ENCODE peak calls at places on chromosomes 7 and 10, in four cellular contexts. W, B, L and U are unnamed samples.

GRCh38 chr10:125023269-125023668 is 81.3 kb downstream of the ZRANB1 start:
- DNase-seq in W (no peak), B (no peak), L (no peak), U (no peak)

GRCh38 chr7:23287612-23288011 is 11.5 kb upstream of the MALSU1 start:
- DNase-seq in W (no peak), B (no peak), L (no peak), U (no peak)

GRCh38 chr7:141597966-141598365 is 46.8 kb downstream of the AGK start:
- DNase-seq in W (no peak), B (no peak), L (no peak), U (no peak)

GRCh38 chr10:112304460-112304859 is 21.3 kb downstream of the TECTB start:
- DNase-seq in W (no peak), B (peak), L (no peak), U (peak)

GRCh38 chr7:118080947-118081346 is 103.0 kb upstream of the LSM8 start:
- DNase-seq in W (no peak), B (peak), L (peak), U (peak)

GRCh38 chr10:62726142-62726541 is 78.4 kb upstream of the ADO start:
- DNase-seq in W (no peak), B (no peak), L (no peak), U (peak)

GRCh38 chr10:97510686-97511085 is 12.0 kb downstream of the UBTD1 start:
- DNase-seq in W (no peak), B (no peak), L (no peak), U (no peak)

GRCh38 chr7:73906874-73907273 is 45.9 kb downstream of the TMEM270 start:
- DNase-seq in W (no peak), B (no peak), L (no peak), U (no peak)

GRCh38 chr10:3172081-3172445 is 519 bp downstream of the PITRM1 start:
- DNase-seq in W (no peak), B (peak), L (no peak), U (peak)

GRCh38 chr7:120505770-120506169 is 232.8 kb downstream of the KCND2 start:
- DNase-seq in W (no peak), B (no peak), L (no peak), U (no peak)

GRCh38 chr7:71633571-71634008 is 501.6 kb downstream of the GALNT17 start:
- DNase-seq in W (peak), B (peak), L (no peak), U (peak)

GRCh38 chr7:31687024-31687423 is at the start of gene PPP1R17:
- DNase-seq in W (peak), B (no peak), L (peak), U (no peak)

GRCh38 chr10:71228875-71229720 is 16.7 kb downstream of the UNC5B start:
- DNase-seq in W (no peak), B (no peak), L (no peak), U (no peak)

GRCh38 chr10:123249894-123250293 is 95.7 kb downstream of the BUB3 start:
- DNase-seq in W (no peak), B (no peak), L (no peak), U (no peak)

GRCh38 chr7:50317697-50318640 is 13.5 kb downstream of the IKZF1 start:
- DNase-seq in W (no peak), B (no peak), L (no peak), U (no peak)

GRCh38 chr10:63919576-63920279 is 398.5 kb downstream of the REEP3 start:
- DNase-seq in W (no peak), B (no peak), L (no peak), U (peak)

GRCh38 chr7:47516985-47517590 is 64.8 kb downstream of the TNS3 start:
- DNase-seq in W (no peak), B (no peak), L (no peak), U (no peak)

GRCh38 chr10:89602919-89603318 is 42.1 kb downstream of the PANK1 start:
- DNase-seq in W (no peak), B (no peak), L (no peak), U (no peak)

GRCh38 chr7:121578669-121579068 is 182.6 kb upstream of the FAM3C start:
- DNase-seq in W (no peak), B (no peak), L (no peak), U (no peak)

GRCh38 chr10:86942441-86943315 is 14.7 kb downstream of the MMRN2 start:
- DNase-seq in W (no peak), B (no peak), L (peak), U (no peak)

GRCh38 chr10:1119501-1119900 is 63.3 kb downstream of the WDR37 start:
- DNase-seq in W (no peak), B (no peak), L (no peak), U (no peak)

GRCh38 chr10:73359492-73359891 is 828 bp upstream of the CFAP70 start:
- DNase-seq in W (no peak), B (no peak), L (no peak), U (no peak)

GRCh38 chr10:17453377-17454091 is 861 bp downstream of the ST8SIA6 start:
- DNase-seq in W (no peak), B (peak), L (peak), U (peak)

GRCh38 chr10:33791295-33791694 is 456.8 kb upstream of the NRP1 start:
- DNase-seq in W (no peak), B (no peak), L (no peak), U (no peak)

GRCh38 chr7:5284304-5285281 is 1.9 kb downstream of the SLC29A4 start:
- DNase-seq in W (peak), B (peak), L (peak), U (peak)